ENCODE peak calls at places on chromosomes 6 and 20, in five cellular contexts. K is stomach, B is osteoblast, E is pancreas, C is HepG2. L is an unnamed sample. For H3K27me3 and H3K36me3, the result is how much of the 10 kb centered on the place peaks cover.

GRCh38 chr6:163716690-163717089 is 302.2 kb downstream of the QKI start:
- DNase-seq in B (no peak), K (no peak), E (no peak), C (no peak), L (no peak)

GRCh38 chr6:140464720-140465119 is 1090.3 kb upstream of the CITED2 start:
- DNase-seq in B (no peak), E (no peak), C (no peak), K (no peak), L (no peak)

GRCh38 chr6:46199387-46199786 is 28.6 kb upstream of the ENPP5 start:
- DNase-seq in B (no peak), C (no peak), E (no peak), K (no peak), L (no peak)

GRCh38 chr6:89411269-89412070 is 603 bp downstream of the RRAGD start:
- DNase-seq in C (no peak), K (peak), E (peak), B (no peak), L (peak)

GRCh38 chr20:1526896-1527295 is 30.6 kb downstream of the SIRPD start:
- DNase-seq in C (no peak), K (no peak), E (no peak), B (no peak), L (no peak)

GRCh38 chr20:59783020-59784010 is 150.1 kb downstream of the SYCP2 start:
- DNase-seq in B (peak), K (peak), E (peak), C (peak), L (peak)

GRCh38 chr20:29878281-29878741 is 1379.2 kb upstream of the DEFB115 start:
- DNase-seq in K (peak), B (peak), E (peak), C (peak), L (peak)

GRCh38 chr20:56411759-56412472 is at the start of gene CASS4:
- DNase-seq in B (no peak), E (no peak), K (no peak), C (peak), L (no peak)

GRCh38 chr6:56246544-56246940 is 838 bp downstream of the COL21A1 start:
- DNase-seq in C (no peak), E (no peak), K (no peak), B (no peak), L (peak)

GRCh38 chr20:37389241-37389747 is 43.4 kb downstream of the SRC start:
- DNase-seq in C (no peak), B (peak), K (no peak), E (no peak), L (peak)

GRCh38 chr6:2221724-2222274 is 23.6 kb downstream of the GMDS start:
- DNase-seq in C (no peak), K (no peak), E (no peak), B (no peak), L (no peak)

GRCh38 chr6:44010411-44011349 is 116.6 kb downstream of the MRPL14 start:
- DNase-seq in C (no peak), E (no peak), B (peak), K (no peak), L (no peak)

GRCh38 chr20:46964299-46965123 is 69.9 kb downstream of the EYA2 start:
- DNase-seq in K (peak), B (peak), E (no peak), C (no peak), L (no peak)

GRCh38 chr6:2858678-2859324 is 17.1 kb upstream of the SERPINB1 start:
- DNase-seq in C (no peak), K (no peak), E (no peak), B (no peak), L (no peak)

GRCh38 chr6:111503194-111503593 is 20.2 kb upstream of the REV3L start:
- DNase-seq in C (no peak), E (no peak), B (no peak), K (no peak), L (peak)

GRCh38 chr20:63663332-63664066 is 5.4 kb downstream of the RTEL1 start:
- DNase-seq in K (no peak), C (no peak), E (no peak), B (no peak), L (peak)

GRCh38 chr6:40328376-40328987 is 258.7 kb downstream of the LRFN2 start:
- DNase-seq in C (no peak), B (peak), K (peak), E (peak), L (peak)

GRCh38 chr20:44746367-44747165 is 901 bp downstream of the KCNK15 start:
- DNase-seq in B (peak), E (peak), C (no peak), K (peak), L (peak)

GRCh38 chr6:108581237-108581931 is 20.7 kb downstream of the FOXO3 start:
- DNase-seq in K (no peak), C (no peak), E (no peak), B (peak), L (no peak)

GRCh38 chr6:30885481-30885998 is 1.2 kb downstream of the DDR1 start:
- DNase-seq in C (peak), B (peak), K (peak), E (no peak), L (peak)

GRCh38 chr6:126176266-126176665 is 163.6 kb upstream of the CENPW start:
- DNase-seq in E (no peak), K (no peak), B (no peak), C (peak), L (no peak)

GRCh38 chr6:168581236-168581635 is 140.3 kb downstream of the SMOC2 start:
- DNase-seq in C (no peak), K (no peak), E (no peak), B (no peak), L (no peak)

GRCh38 chr6:86203044-86203443 is 560.4 kb upstream of the SYNCRIP start:
- DNase-seq in C (no peak), E (no peak), K (no peak), B (no peak), L (peak)

GRCh38 chr6:27604986-27605385 is 132.1 kb upstream of the ZNF184 start:
- DNase-seq in B (no peak), C (no peak), K (no peak), E (no peak), L (peak)

GRCh38 chr6:169424821-169425240 is 171.2 kb upstream of the THBS2 start:
- DNase-seq in C (no peak), B (peak), E (no peak), K (no peak), L (no peak)

GRCh38 chr6:134315974-134316391 is 1.9 kb downstream of the SGK1 start:
- DNase-seq in B (no peak), K (no peak), E (no peak), C (no peak), L (no peak)

GRCh38 chr20:38167466-38167850 is 2.4 kb upstream of the TGM2 start:
- DNase-seq in E (no peak), B (no peak), C (no peak), K (no peak), L (no peak)

GRCh38 chr20:36836591-36837329 is 39.2 kb upstream of the TLDC2 start:
- DNase-seq in K (peak), B (peak), E (peak), C (peak), L (peak)

GRCh38 chr6:18048953-18049630 is 61.7 kb upstream of the KIF13A start:
- DNase-seq in K (no peak), E (no peak), C (no peak), B (no peak), L (no peak)

GRCh38 chr20:57395111-57395959 is 4.1 kb downstream of the RBM38 start:
- DNase-seq in E (peak), B (peak), K (peak), C (no peak), L (peak)

GRCh38 chr6:168574699-168575195 is 133.8 kb downstream of the SMOC2 start:
- DNase-seq in B (no peak), C (no peak), K (no peak), E (no peak), L (peak)

GRCh38 chr20:4604580-4604979 is 117.1 kb upstream of the PRND start:
- DNase-seq in K (no peak), B (no peak), C (no peak), E (no peak), L (no peak)

GRCh38 chr6:111759836-111760785 is 113.1 kb downstream of the FYN start:
- DNase-seq in E (no peak), C (no peak), K (no peak), B (no peak), L (no peak)

GRCh38 chr20:32072168-32072721 is 20.2 kb downstream of the HCK start:
- DNase-seq in E (no peak), C (no peak), B (no peak), K (no peak), L (no peak)

GRCh38 chr20:32078322-32078721 is 26.3 kb downstream of the HCK start:
- DNase-seq in C (no peak), K (no peak), E (no peak), B (no peak), L (no peak)

GRCh38 chr20:32077192-32077591 is 25.1 kb downstream of the HCK start:
- DNase-seq in C (no peak), E (no peak), B (no peak), K (no peak), L (no peak)

GRCh38 chr20:32078777-32079176 is 26.7 kb downstream of the HCK start:
- DNase-seq in E (no peak), B (no peak), K (no peak), C (no peak), L (no peak)

DNA sequence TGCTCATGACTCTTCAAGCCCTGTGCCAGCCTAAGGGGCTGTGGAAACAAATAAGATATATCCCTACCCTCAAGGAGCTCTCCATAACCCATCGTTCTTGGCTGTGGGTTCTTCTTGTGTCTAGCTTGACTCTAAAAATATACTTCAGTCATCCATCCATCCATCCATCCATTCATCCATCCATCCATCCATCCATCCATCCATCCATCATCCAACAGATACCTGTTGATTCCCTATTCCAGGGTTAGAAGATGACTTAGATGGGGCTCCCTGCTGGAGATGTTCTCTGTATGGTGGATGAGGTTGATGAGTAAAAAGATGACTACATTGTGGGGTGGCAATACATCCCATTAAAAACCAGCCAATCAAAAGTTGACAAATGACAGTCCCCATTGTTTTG is 23.5 kb downstream of the HCK start:
- DNase-seq in E (no peak), C (no peak), B (no peak), K (no peak), L (no peak)
- H3K27me3 ChIP-seq in E (under half), C (under half), B (under half), K (under half), L (under half)

GRCh38 chr6:150939399-150939798 is 73.9 kb downstream of the MTHFD1L start:
- DNase-seq in K (no peak), E (no peak), B (no peak), C (no peak), L (no peak)

GRCh38 chr6:150940951-150941350 is 75.4 kb downstream of the MTHFD1L start:
- DNase-seq in E (no peak), B (no peak), C (no peak), K (no peak), L (no peak)

GRCh38 chr6:150936021-150936555 is 70.6 kb downstream of the MTHFD1L start:
- DNase-seq in C (no peak), B (no peak), E (no peak), K (no peak), L (no peak)

GRCh38 chr6:150934380-150934779 is 68.9 kb downstream of the MTHFD1L start:
- DNase-seq in E (no peak), C (peak), K (no peak), B (peak), L (no peak)

DNA sequence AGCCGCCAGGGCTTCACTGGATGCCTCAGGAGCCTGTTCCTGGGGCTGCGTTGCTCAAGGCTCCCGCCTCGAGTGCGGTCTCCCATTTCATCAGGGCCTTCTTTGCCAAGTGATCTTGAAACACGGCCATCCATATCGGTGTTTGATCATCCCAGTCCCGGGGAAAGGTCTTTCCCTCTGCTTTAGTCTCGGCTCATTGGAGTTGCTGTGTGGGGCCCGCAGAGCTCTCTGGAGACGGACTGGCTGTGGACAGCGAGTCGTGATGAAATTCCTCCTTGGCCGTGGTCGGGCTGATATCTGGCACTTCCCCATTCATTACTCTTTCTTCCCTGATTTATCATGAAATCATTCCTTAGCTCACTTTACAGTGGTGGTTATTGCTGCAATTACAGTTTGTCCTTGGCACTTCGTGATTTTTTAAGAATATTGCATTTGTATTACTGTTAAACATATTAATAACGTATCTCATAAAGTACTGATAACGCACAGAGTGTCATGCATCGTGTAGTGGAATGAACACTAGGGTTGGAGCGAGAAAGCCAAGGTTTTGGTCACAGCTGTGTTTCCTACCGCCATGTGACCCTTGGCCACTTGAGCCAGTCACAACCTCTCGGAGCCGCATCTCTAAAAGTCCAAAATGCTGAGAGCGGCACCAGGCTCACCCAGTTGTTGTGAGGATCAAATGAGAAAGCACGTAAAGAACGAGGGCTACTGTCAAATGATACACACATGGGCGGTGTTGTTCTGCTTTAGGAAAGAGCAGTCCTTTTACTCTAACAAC is 71.8 kb downstream of the MTHFD1L start:
- DNase-seq in C (no peak), K (no peak), E (no peak), B (no peak), L (no peak)
- H3K36me3 ChIP-seq in C (under half), K (under half), E (under half), B (half or more), L (under half)

GRCh38 chr6:81608776-81609175 is 143.7 kb downstream of the TENT5A start:
- DNase-seq in B (no peak), C (no peak), K (no peak), E (no peak), L (no peak)

GRCh38 chr6:81612136-81612535 is 140.3 kb downstream of the TENT5A start:
- DNase-seq in E (no peak), B (no peak), K (no peak), C (no peak), L (no peak)

GRCh38 chr6:81609736-81610135 is 142.7 kb downstream of the TENT5A start:
- DNase-seq in C (no peak), B (no peak), K (no peak), E (no peak), L (no peak)

GRCh38 chr6:81614292-81614691 is 138.2 kb downstream of the TENT5A start:
- DNase-seq in K (peak), C (peak), B (no peak), E (no peak), L (no peak)

DNA sequence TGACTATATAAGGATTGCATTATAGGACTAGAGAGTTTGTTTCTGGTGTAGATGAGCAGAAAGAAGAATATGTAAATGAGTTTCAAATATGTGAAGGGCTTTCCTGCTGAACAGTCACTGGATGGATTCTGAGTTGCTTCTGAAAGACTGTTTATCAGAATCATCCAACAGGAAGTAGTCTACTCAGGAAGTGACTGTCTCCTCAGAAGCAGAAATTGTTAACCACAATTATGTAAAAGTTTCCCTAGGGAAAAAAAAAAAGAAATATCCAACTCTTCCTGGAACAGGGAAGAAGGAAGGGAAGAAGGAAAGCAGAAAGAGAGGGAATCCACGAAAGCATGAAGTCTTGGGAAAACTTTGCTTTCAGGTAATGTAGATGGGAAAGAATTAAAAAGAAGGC is 138.9 kb downstream of the TENT5A start:
- DNase-seq in E (no peak), C (no peak), K (no peak), B (no peak), L (no peak)
- H3K4me3 ChIP-seq in E (no peak), C (no peak), K (no peak), B (no peak), L (no peak)

DNA sequence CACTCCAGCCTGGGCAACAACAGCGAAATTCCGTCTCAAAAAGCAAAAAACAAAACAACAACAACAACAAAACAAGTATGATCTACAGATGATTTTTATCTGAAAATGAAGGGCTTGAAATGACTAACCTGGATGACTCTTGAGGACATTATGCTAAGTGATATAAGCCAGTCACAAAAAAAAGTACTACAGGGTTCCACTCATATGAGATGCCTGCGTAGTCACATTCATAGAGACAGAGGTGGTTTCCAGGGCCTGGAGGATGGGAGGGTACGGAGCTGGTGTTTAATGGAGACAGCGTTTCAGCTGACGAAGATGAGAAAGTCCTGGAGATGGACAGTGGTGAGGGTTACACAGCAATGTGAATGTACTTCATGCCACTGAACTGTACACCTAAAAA is 8.3 kb upstream of the INSM1 start:
- DNase-seq in K (no peak), C (no peak), B (no peak), E (no peak), L (no peak)
- H3K27me3 ChIP-seq in K (half or more), C (under half), B (under half), E (under half), L (under half)

L was measured in H7.